ENCODE peak calls at places on chromosome 13, in four cellular contexts. One of them, this sample, is unnamed.

GRCh38 chr13:101149735-101150380 is 266.4 kb downstream of the NALCN start:
- DNase-seq in A549: peak
- DNase-seq in GM23338: peak
- DNase-seq in IMR-90: peak
- DNase-seq in this sample: no peak

GRCh38 chr13:59744747-59745394 is 418.9 kb downstream of the DIAPH3 start:
- DNase-seq in GM23338: peak
- DNase-seq in IMR-90: peak
- DNase-seq in A549: no peak
- DNase-seq in this sample: no peak

GRCh38 chr13:45773236-45773635 is 71.1 kb downstream of the CBY2 start:
- DNase-seq in IMR-90: peak
- DNase-seq in GM23338: no peak
- DNase-seq in A549: no peak
- DNase-seq in this sample: no peak

GRCh38 chr13:18962168-18962734 is 219.4 kb downstream of the TUBA3C start:
- DNase-seq in GM23338: no peak
- DNase-seq in IMR-90: no peak
- DNase-seq in A549: no peak
- DNase-seq in this sample: no peak

GRCh38 chr13:20902438-20903163 is at the start of gene XPO4:
- DNase-seq in A549: peak
- DNase-seq in IMR-90: peak
- DNase-seq in GM23338: peak
- DNase-seq in this sample: peak

GRCh38 chr13:97502192-97502591 is 68.2 kb downstream of the RAP2A start:
- DNase-seq in A549: no peak
- DNase-seq in GM23338: no peak
- DNase-seq in IMR-90: peak
- DNase-seq in this sample: no peak

GRCh38 chr13:34942732-34943674 is 933 bp downstream of the NBEA start:
- DNase-seq in A549: peak
- DNase-seq in IMR-90: no peak
- DNase-seq in GM23338: peak
- DNase-seq in this sample: peak

GRCh38 chr13:82963466-82963865 is 918.8 kb downstream of the SLITRK1 start:
- DNase-seq in IMR-90: peak
- DNase-seq in GM23338: no peak
- DNase-seq in A549: no peak
- DNase-seq in this sample: no peak

GRCh38 chr13:97214921-97215320 is 7.2 kb upstream of the MBNL2 start:
- DNase-seq in IMR-90: no peak
- DNase-seq in A549: no peak
- DNase-seq in GM23338: no peak
- DNase-seq in this sample: no peak

GRCh38 chr13:71358218-71358617 is 508.8 kb downstream of the DACH1 start:
- DNase-seq in IMR-90: no peak
- DNase-seq in A549: no peak
- DNase-seq in GM23338: no peak
- DNase-seq in this sample: no peak

GRCh38 chr13:43522788-43523187 is 264.0 kb downstream of the ENOX1 start:
- DNase-seq in IMR-90: peak
- DNase-seq in A549: no peak
- DNase-seq in GM23338: no peak
- DNase-seq in this sample: no peak

GRCh38 chr13:110136660-110137585 is 170.0 kb downstream of the COL4A1 start:
- DNase-seq in A549: no peak
- DNase-seq in GM23338: peak
- DNase-seq in IMR-90: no peak
- DNase-seq in this sample: no peak

GRCh38 chr13:60583196-60583908 is 186.3 kb downstream of the TDRD3 start:
- DNase-seq in GM23338: peak
- DNase-seq in IMR-90: peak
- DNase-seq in A549: no peak
- DNase-seq in this sample: no peak

GRCh38 chr13:40178130-40178529 is 488.3 kb downstream of the FOXO1 start:
- DNase-seq in IMR-90: no peak
- DNase-seq in GM23338: no peak
- DNase-seq in A549: no peak
- DNase-seq in this sample: no peak

GRCh38 chr13:97211357-97211756 is 10.8 kb upstream of the MBNL2 start:
- DNase-seq in IMR-90: peak
- DNase-seq in GM23338: no peak
- DNase-seq in A549: no peak
- DNase-seq in this sample: no peak

GRCh38 chr13:79481685-79482052 is 714 bp downstream of the NDFIP2 start:
- DNase-seq in GM23338: no peak
- DNase-seq in IMR-90: no peak
- DNase-seq in A549: no peak
- DNase-seq in this sample: no peak

GRCh38 chr13:79681069-79681468 is 200.1 kb downstream of the NDFIP2 start:
- DNase-seq in GM23338: peak
- DNase-seq in IMR-90: no peak
- DNase-seq in A549: no peak
- DNase-seq in this sample: no peak

GRCh38 chr13:109481046-109481445 is 305.3 kb downstream of the IRS2 start:
- DNase-seq in A549: no peak
- DNase-seq in GM23338: no peak
- DNase-seq in IMR-90: peak
- DNase-seq in this sample: no peak

GRCh38 chr13:39918837-39919236 is 263.4 kb downstream of the COG6 start:
- DNase-seq in A549: no peak
- DNase-seq in GM23338: no peak
- DNase-seq in IMR-90: no peak
- DNase-seq in this sample: no peak

GRCh38 chr13:71856548-71856947 is 10.5 kb downstream of the DACH1 start:
- DNase-seq in GM23338: no peak
- DNase-seq in IMR-90: no peak
- DNase-seq in A549: no peak
- DNase-seq in this sample: no peak

GRCh38 chr13:33940898-33941297 is 122.9 kb downstream of the RFC3 start:
- DNase-seq in A549: peak
- DNase-seq in GM23338: peak
- DNase-seq in IMR-90: peak
- DNase-seq in this sample: no peak

GRCh38 chr13:65063753-65064152 is 2166.4 kb downstream of the PCDH9 start:
- DNase-seq in A549: peak
- DNase-seq in IMR-90: peak
- DNase-seq in GM23338: no peak
- DNase-seq in this sample: no peak

GRCh38 chr13:102580552-102581169 is 16.1 kb upstream of the TPP2 start:
- DNase-seq in IMR-90: peak
- DNase-seq in GM23338: peak
- DNase-seq in A549: peak
- DNase-seq in this sample: no peak

GRCh38 chr13:74110053-74110452 is 24.2 kb downstream of the KLF12 start:
- DNase-seq in GM23338: no peak
- DNase-seq in IMR-90: no peak
- DNase-seq in A549: peak
- DNase-seq in this sample: no peak

GRCh38 chr13:73849292-73849691 is 284.9 kb downstream of the KLF12 start:
- DNase-seq in A549: peak
- DNase-seq in GM23338: peak
- DNase-seq in IMR-90: peak
- DNase-seq in this sample: no peak

GRCh38 chr13:41905600-41906254 is 55.2 kb downstream of the VWA8 start:
- DNase-seq in A549: peak
- DNase-seq in IMR-90: peak
- DNase-seq in GM23338: peak
- DNase-seq in this sample: no peak

GRCh38 chr13:46184277-46184699 is 2.3 kb upstream of the LCP1 start:
- DNase-seq in GM23338: peak
- DNase-seq in IMR-90: no peak
- DNase-seq in A549: peak
- DNase-seq in this sample: no peak

GRCh38 chr13:108095036-108095435 is 120.3 kb downstream of the LIG4 start:
- DNase-seq in A549: no peak
- DNase-seq in GM23338: no peak
- DNase-seq in IMR-90: no peak
- DNase-seq in this sample: no peak

GRCh38 chr13:45162194-45162593 is 38.7 kb downstream of the KCTD4 start:
- DNase-seq in IMR-90: peak
- DNase-seq in GM23338: no peak
- DNase-seq in A549: no peak
- DNase-seq in this sample: no peak

DNA sequence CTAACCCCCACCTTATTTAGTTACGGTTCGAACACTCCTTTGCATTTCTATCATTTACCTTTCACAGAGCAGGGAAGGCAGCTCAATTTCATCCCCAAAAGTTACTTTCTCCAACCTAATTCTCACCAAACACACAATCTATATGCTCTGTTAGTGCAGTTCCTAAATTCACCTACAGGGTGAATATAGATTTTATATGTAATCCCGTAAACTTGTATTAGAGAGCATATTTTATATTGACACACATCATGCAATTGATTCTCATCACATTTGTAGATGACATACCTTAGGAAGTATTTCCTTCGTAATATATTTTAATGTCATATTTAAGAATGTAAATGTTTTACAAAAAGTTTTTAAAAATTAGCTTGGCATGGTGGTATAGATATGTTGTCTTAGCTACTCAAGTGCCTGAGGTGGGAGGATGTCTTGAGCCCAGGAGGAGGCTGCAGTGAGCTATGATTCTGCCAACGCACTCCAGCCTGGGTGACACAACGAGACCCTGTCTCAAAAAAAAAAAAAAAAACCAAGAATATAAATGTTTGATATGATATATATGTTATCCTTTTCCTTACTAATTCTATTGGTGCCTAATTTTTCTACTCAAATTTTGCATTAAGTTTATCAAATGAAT is 57.3 kb upstream of the TNFRSF19 start:
- DNase-seq in GM23338: peak
- DNase-seq in IMR-90: no peak
- DNase-seq in A549: no peak
- DNase-seq in this sample: no peak
- TF ChIP-seq CTCF in GM23338: no peak
- TF ChIP-seq CTCF in IMR-90: peak
- TF ChIP-seq CTCF in A549: no peak
- TF ChIP-seq CTCF in this sample: peak

DNA sequence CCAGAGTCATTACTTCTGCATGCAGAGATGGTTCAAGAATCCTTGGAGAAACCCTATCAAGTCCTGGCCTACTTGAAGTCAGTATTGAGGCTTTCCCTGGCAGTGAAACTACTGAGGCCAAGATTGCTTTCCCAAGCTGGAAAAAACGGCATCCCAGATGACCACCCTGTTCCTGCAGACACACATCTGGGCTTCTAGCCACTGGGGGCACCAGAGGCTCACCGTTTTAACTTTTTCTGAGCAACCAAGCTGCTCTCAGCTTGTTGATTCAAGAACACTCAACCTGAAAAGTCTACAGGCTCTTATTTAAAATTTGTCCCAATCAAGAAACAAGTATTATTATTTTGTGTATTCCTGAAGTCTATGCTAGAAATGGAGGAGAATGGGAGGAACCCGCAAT is 66.6 kb downstream of the SPRYD7 start:
- DNase-seq in GM23338: peak
- DNase-seq in IMR-90: peak
- DNase-seq in A549: peak
- DNase-seq in this sample: no peak
- TF ChIP-seq CTCF in GM23338: peak
- TF ChIP-seq CTCF in IMR-90: peak
- TF ChIP-seq CTCF in A549: peak
- TF ChIP-seq CTCF in this sample: peak

DNA sequence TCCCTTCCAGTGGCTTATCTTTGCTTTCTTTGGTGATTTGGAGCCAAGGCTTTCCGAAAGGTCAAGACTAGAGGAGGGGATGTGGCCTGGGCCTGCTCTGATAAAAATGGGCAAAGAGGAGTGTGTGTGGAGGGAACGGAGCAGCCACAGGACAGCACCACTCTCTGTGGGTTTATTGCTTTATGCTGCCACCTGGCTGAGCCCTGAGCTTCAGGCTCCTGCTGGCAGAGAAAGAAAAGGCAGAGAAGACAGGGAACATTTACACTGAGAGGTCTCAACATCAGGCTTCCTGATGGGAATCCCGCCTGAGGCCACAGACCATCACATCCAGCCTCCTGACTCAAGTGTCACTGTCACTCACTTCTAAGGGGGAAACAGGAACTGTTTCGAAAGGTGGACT is 9.2 kb upstream of the GSX1 start:
- DNase-seq in GM23338: peak
- DNase-seq in A549: peak
- DNase-seq in IMR-90: peak
- DNase-seq in this sample: no peak
- TF ChIP-seq CTCF in GM23338: peak
- TF ChIP-seq CTCF in A549: no peak
- TF ChIP-seq CTCF in IMR-90: peak
- TF ChIP-seq CTCF in this sample: peak

DNA sequence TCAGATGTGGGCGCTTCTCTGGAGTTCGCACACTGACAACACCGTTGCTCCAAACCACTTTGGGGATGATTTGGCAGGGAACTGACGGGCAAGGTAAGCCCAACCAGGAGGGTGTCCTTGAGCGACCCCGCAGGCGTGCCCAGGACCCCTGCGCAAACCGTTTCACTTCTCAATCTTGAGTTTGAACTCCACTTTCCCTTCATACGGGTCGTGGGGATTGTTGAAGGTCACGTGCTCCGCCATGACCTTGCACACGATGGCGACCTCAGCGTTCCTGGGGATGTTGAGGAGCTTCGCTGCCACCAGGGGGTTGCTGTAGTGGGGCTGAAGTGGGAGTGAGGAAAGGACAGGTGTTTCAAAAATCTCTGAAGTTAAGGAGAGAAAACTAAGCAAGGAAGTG is 8.8 kb downstream of the ATP4B start:
- DNase-seq in IMR-90: no peak
- DNase-seq in A549: no peak
- DNase-seq in GM23338: peak
- DNase-seq in this sample: no peak
- TF ChIP-seq CTCF in IMR-90: no peak
- TF ChIP-seq CTCF in A549: no peak
- TF ChIP-seq CTCF in GM23338: peak
- TF ChIP-seq CTCF in this sample: no peak

This sample was measured in progenitor cell of endocrine pancreas.